ENCODE peak calls at places on chromosome 1, in nine cellular contexts. Y is GM03348; I is HFFc6; J is HS-5; N is brain microvascular endothelial cell; T is NCI-H2081; R is pancreas; P is effector CD4-positive, alpha-beta T cell; M is A549. E is an unnamed sample.

GRCh38 chr1:161082996-161083742 is 6.2 kb downstream of the NECTIN4 start:
- DNase-seq in Y (peak), I (peak), J (peak), N (peak), T (no peak), R (peak), P (no peak), M (peak), E (no peak)

GRCh38 chr1:226675720-226676357 is 63.2 kb downstream of the ITPKB start:
- DNase-seq in Y (no peak), I (no peak), J (no peak), N (no peak), T (no peak), R (no peak), P (peak), M (no peak), E (no peak)

GRCh38 chr1:228783415-228784045 is 48.3 kb downstream of the RHOU start:
- DNase-seq in Y (no peak), I (no peak), J (no peak), N (no peak), T (no peak), R (no peak), P (no peak), M (no peak), E (no peak)

GRCh38 chr1:66801176-66801575 is at the start of gene INSL5:
- DNase-seq in Y (no peak), I (no peak), J (no peak), N (no peak), T (no peak), R (no peak), P (no peak), M (no peak), E (no peak)

GRCh38 chr1:213541641-213542040 is 446.1 kb upstream of the PROX1 start:
- DNase-seq in Y (no peak), I (no peak), J (no peak), N (no peak), T (no peak), R (no peak), P (no peak), M (no peak), E (no peak)

GRCh38 chr1:100322436-100323211 is 29.7 kb upstream of the CDC14A start:
- DNase-seq in Y (peak), I (no peak), J (peak), N (no peak), T (no peak), R (no peak), P (no peak), M (peak), E (no peak)

GRCh38 chr1:102186541-102186940 is 189.8 kb upstream of the OLFM3 start:
- DNase-seq in Y (no peak), I (no peak), J (peak), N (no peak), T (no peak), R (no peak), P (no peak), M (no peak), E (no peak)

GRCh38 chr1:226632922-226633351 is 84.4 kb downstream of the STUM start:
- DNase-seq in Y (no peak), I (no peak), J (no peak), N (no peak), T (no peak), R (no peak), P (peak), M (no peak), E (no peak)

GRCh38 chr1:92310185-92310597 is 11.3 kb downstream of the RPAP2 start:
- DNase-seq in Y (peak), I (peak), J (no peak), N (no peak), T (peak), R (no peak), P (no peak), M (peak), E (no peak)

GRCh38 chr1:19926296-19927129 is 3.1 kb upstream of the PLA2G2E start:
- DNase-seq in Y (no peak), I (no peak), J (no peak), N (no peak), T (no peak), R (no peak), P (no peak), M (no peak), E (no peak)

GRCh38 chr1:185567006-185567405 is 167.2 kb upstream of the HMCN1 start:
- DNase-seq in Y (peak), I (peak), J (no peak), N (peak), T (peak), R (no peak), P (peak), M (peak), E (no peak)

GRCh38 chr1:224276768-224277487 is 53.0 kb downstream of the NVL start:
- DNase-seq in Y (no peak), I (no peak), J (no peak), N (no peak), T (no peak), R (no peak), P (no peak), M (no peak), E (no peak)